ENCODE peak calls at places on chromosome 6, in five cellular contexts. Q is breast epithelium; G is stimulated activated CD8-positive, alpha-beta memory T cell treated with anti-CD3 and anti-CD28 coated beads, Interleukin-4, amount 100 ng/mL, for 48 hours; O is GM12892; T is psoas muscle. V is an unnamed sample.
A peak's percentile ranks its signal among the peaks of the same experiment; 100 is the strongest.

GRCh38 chr6:159038914-159039884 is 5.6 kb downstream of the TAGAP start:
- DNase-seq in Q (no peak), G (no peak), O (no peak), T (no peak), V (no peak)

GRCh38 chr6:41074692-41075436 is 2.1 kb downstream of the NFYA start:
- DNase-seq in Q (no peak), G (no peak), O (no peak), T (no peak), V (no peak)

GRCh38 chr6:40626886-40627285 is 39.7 kb upstream of the LRFN2 start:
- DNase-seq in Q (no peak), G (no peak), O (no peak), T (no peak), V (no peak)

GRCh38 chr6:151551223-151551857 is 57.5 kb downstream of the CCDC170 start:
- DNase-seq in Q (no peak), G (no peak), O (no peak), T (no peak), V (no peak)

GRCh38 chr6:33080127-33081089 is 4.6 kb downstream of the HLA-DPB1 start:
- DNase-seq in Q (peak; percentile 69), G (no peak), O (no peak), T (peak; percentile 60), V (no peak)

GRCh38 chr6:111307275-111307858 is 175.7 kb downstream of the REV3L start:
- DNase-seq in Q (no peak), G (no peak), O (no peak), T (no peak), V (no peak)

GRCh38 chr6:54846243-54846856 is at the start of gene FAM83B:
- DNase-seq in Q (peak; percentile 82), G (no peak), O (no peak), T (peak; percentile 17), V (no peak)

GRCh38 chr6:13813621-13814175 is 659 bp downstream of the MCUR1 start:
- DNase-seq in Q (peak; percentile 47), G (no peak), O (no peak), T (peak; percentile 71), V (peak; percentile 28)

GRCh38 chr6:32204268-32204715 is 11.8 kb upstream of the GPSM3 start:
- DNase-seq in Q (no peak), G (no peak), O (no peak), T (no peak), V (no peak)

GRCh38 chr6:113649916-113650609 is 207.1 kb upstream of the MARCKS start:
- DNase-seq in Q (no peak), G (no peak), O (no peak), T (no peak), V (no peak)

GRCh38 chr6:13488015-13488895 is 855 bp upstream of the GFOD1 start:
- DNase-seq in Q (no peak), G (peak; percentile 44), O (peak; percentile 27), T (peak; percentile 69), V (no peak)

GRCh38 chr6:105592329-105592728 is 189.4 kb upstream of the PREP start:
- DNase-seq in Q (no peak), G (no peak), O (no peak), T (no peak), V (no peak)

GRCh38 chr6:1720620-1721322 is 111.1 kb downstream of the FOXC1 start:
- DNase-seq in Q (no peak), G (no peak), O (no peak), T (no peak), V (no peak)

GRCh38 chr6:139964737-139965136 is 590.3 kb upstream of the CITED2 start:
- DNase-seq in Q (no peak), G (no peak), O (no peak), T (no peak), V (no peak)

GRCh38 chr6:129651291-129651691 is 58.7 kb downstream of the ARHGAP18 start:
- DNase-seq in Q (no peak), G (no peak), O (no peak), T (no peak), V (no peak)

GRCh38 chr6:100099189-100100074 is 105.4 kb upstream of the MCHR2 start:
- DNase-seq in Q (no peak), G (no peak), O (no peak), T (no peak), V (no peak)

GRCh38 chr6:160348209-160348551 is at the start of gene SLC22A3:
- DNase-seq in Q (no peak), G (no peak), O (no peak), T (peak; percentile 68), V (no peak)

GRCh38 chr6:125512621-125513020 is 210.9 kb upstream of the HDDC2 start:
- DNase-seq in Q (no peak), G (no peak), O (no peak), T (no peak), V (no peak)

GRCh38 chr6:163793584-163793983 is 379.1 kb downstream of the QKI start:
- DNase-seq in Q (no peak), G (no peak), O (no peak), T (no peak), V (no peak)

GRCh38 chr6:151763938-151764680 is 43.4 kb upstream of the ESR1 start:
- DNase-seq in Q (peak; percentile 95), G (peak; percentile 58), O (peak; percentile 31), T (peak; percentile 91), V (no peak)

GRCh38 chr6:121590941-121591340 is 155.5 kb downstream of the GJA1 start:
- DNase-seq in Q (no peak), G (no peak), O (no peak), T (no peak), V (no peak)

GRCh38 chr6:14693301-14694192 is 552.3 kb upstream of the JARID2 start:
- DNase-seq in Q (no peak), G (no peak), O (no peak), T (no peak), V (no peak)

GRCh38 chr6:112851141-112851540 is 504.0 kb downstream of the RFPL4B start:
- DNase-seq in Q (no peak), G (no peak), O (no peak), T (no peak), V (no peak)

GRCh38 chr6:3011592-3011991 is 11.9 kb downstream of the NQO2 start:
- DNase-seq in Q (no peak), G (no peak), O (no peak), T (no peak), V (no peak)

GRCh38 chr6:164007881-164008280 is 593.4 kb downstream of the QKI start:
- DNase-seq in Q (no peak), G (no peak), O (no peak), T (peak; percentile 36), V (no peak)

GRCh38 chr6:168126566-168127383 is 47.8 kb upstream of the FRMD1 start:
- DNase-seq in Q (peak; percentile 9), G (no peak), O (no peak), T (no peak), V (no peak)

GRCh38 chr6:167588920-167589614 is 237.6 kb upstream of the AFDN start:
- DNase-seq in Q (peak; percentile 13), G (no peak), O (no peak), T (no peak), V (no peak)

GRCh38 chr6:8944548-8944947 is 509.2 kb upstream of the SLC35B3 start:
- DNase-seq in Q (no peak), G (no peak), O (no peak), T (no peak), V (no peak)

GRCh38 chr6:108748063-108748462 is 100.2 kb upstream of the ARMC2 start:
- DNase-seq in Q (no peak), G (no peak), O (no peak), T (no peak), V (no peak)

GRCh38 chr6:492178-492577 is 100.6 kb downstream of the IRF4 start:
- DNase-seq in Q (no peak), G (no peak), O (no peak), T (no peak), V (no peak)

GRCh38 chr6:109672204-109672603 is 18.8 kb downstream of the AK9 start:
- DNase-seq in Q (no peak), G (no peak), O (no peak), T (no peak), V (no peak)

GRCh38 chr6:93164781-93165180 is 254.6 kb downstream of the EPHA7 start:
- DNase-seq in Q (no peak), G (no peak), O (no peak), T (no peak), V (no peak)

GRCh38 chr6:2812695-2813094 is 29.0 kb downstream of the SERPINB1 start:
- DNase-seq in Q (no peak), G (no peak), O (no peak), T (no peak), V (no peak)

GRCh38 chr6:108200631-108201030 is 34.8 kb downstream of the NR2E1 start:
- DNase-seq in Q (no peak), G (no peak), O (no peak), T (no peak), V (no peak)

GRCh38 chr6:149433901-149434300 is 33.8 kb downstream of the SUMO4 start:
- DNase-seq in Q (no peak), G (no peak), O (no peak), T (no peak), V (no peak)

GRCh38 chr6:142803027-142803426 is 141.9 kb downstream of the HIVEP2 start:
- DNase-seq in Q (no peak), G (no peak), O (no peak), T (no peak), V (no peak)

GRCh38 chr6:62285612-62286469 is at the start of gene KHDRBS2:
- DNase-seq in Q (peak; percentile 56), G (peak; percentile 32), O (peak; percentile 38), T (peak; percentile 79), V (peak; percentile 3)

GRCh38 chr6:135182993-135183531 is 2.0 kb downstream of the MYB start:
- DNase-seq in Q (no peak), G (peak; percentile 88), O (peak; percentile 57), T (no peak), V (no peak)

GRCh38 chr6:44105993-44106740 is 21.1 kb downstream of the MRPL14 start:
- DNase-seq in Q (no peak), G (no peak), O (no peak), T (no peak), V (no peak)

GRCh38 chr6:6699741-6700367 is 111.3 kb downstream of the LY86 start:
- DNase-seq in Q (peak; percentile 62), G (no peak), O (no peak), T (peak; percentile 66), V (peak; percentile 95)

V was measured in DMS 273 treated with DMSO at 0.1 percent for 48 hours.